ENCODE peak calls at places on chromosomes 7 and 10, in eight cellular contexts. J is mesothelial cell of epicardium; A is lung microvascular endothelial cell; E is NCI-H2081 treated with DMSO at 0.1 percent for 48 hours; S is NCI-H187; I is colonic mucosa; H is substantia nigra; T is stimulated activated CD4-positive, alpha-beta T cell treated with anti-CD3 and anti-CD28 coated beads, Interleukin-1b, Interleukin-23, amount 100 ng/mL, for 1 hour. M is an unnamed sample.

GRCh38 chr7:154750353-154750801 is 252.5 kb downstream of the PAXIP1 start:
- DNase-seq in J (no peak), A (no peak), H (no peak), I (no peak), T (no peak), S (no peak), E (no peak), M (no peak)

GRCh38 chr7:129298268-129298893 is 73.6 kb downstream of the AHCYL2 start:
- DNase-seq in A (peak), T (peak), H (no peak), I (peak), E (no peak), S (no peak), J (peak), M (no peak)

GRCh38 chr10:27893320-27894014 is 105.4 kb downstream of the ODAD2 start:
- DNase-seq in J (no peak), A (peak), I (no peak), T (no peak), E (no peak), H (no peak), S (no peak), M (no peak)

GRCh38 chr7:7641129-7641663 is 644 bp downstream of the UMAD1 start:
- DNase-seq in A (no peak), S (no peak), J (no peak), T (no peak), H (no peak), I (peak), E (no peak), M (no peak)

GRCh38 chr10:91592282-91593020 is 40.4 kb downstream of the PPP1R3C start:
- DNase-seq in S (no peak), J (no peak), A (no peak), T (no peak), I (no peak), E (no peak), H (no peak), M (no peak)

GRCh38 chr10:4195214-4195613 is 410.2 kb upstream of the KLF6 start:
- DNase-seq in J (no peak), A (peak), H (no peak), S (no peak), I (no peak), T (no peak), E (no peak), M (no peak)

GRCh38 chr10:84156768-84157167 is 16.8 kb upstream of the GPR15LG start:
- DNase-seq in H (no peak), E (no peak), I (no peak), T (no peak), S (no peak), A (peak), J (no peak), M (no peak)

GRCh38 chr10:129912161-129912917 is 51.7 kb downstream of the EBF3 start:
- DNase-seq in A (no peak), J (no peak), I (no peak), S (no peak), H (no peak), T (no peak), E (no peak), M (no peak)

GRCh38 chr10:125160856-125161569 is 650 bp upstream of the CTBP2 start:
- DNase-seq in I (peak), J (peak), S (peak), T (no peak), H (peak), A (peak), E (no peak), M (peak)

GRCh38 chr10:59623823-59624535 is 85.7 kb downstream of the SLC16A9 start:
- DNase-seq in J (no peak), E (no peak), A (no peak), H (no peak), S (no peak), I (no peak), T (no peak), M (no peak)

GRCh38 chr10:126082067-126082466 is 185.7 kb downstream of the FANK1 start:
- DNase-seq in T (no peak), E (no peak), A (no peak), S (no peak), J (no peak), I (no peak), H (no peak), M (no peak)

GRCh38 chr7:1297476-1297972 is 64.9 kb downstream of the UNCX start:
- DNase-seq in T (no peak), E (no peak), A (no peak), H (no peak), S (no peak), J (no peak), I (no peak), M (no peak)

GRCh38 chr10:66804911-66805310 is 120.9 kb upstream of the LRRTM3 start:
- DNase-seq in J (no peak), H (no peak), A (no peak), I (no peak), S (no peak), T (no peak), E (no peak), M (no peak)

GRCh38 chr10:104576611-104577010 is 64.5 kb upstream of the SORCS3 start:
- DNase-seq in A (no peak), H (no peak), I (no peak), J (no peak), T (no peak), S (no peak), E (no peak), M (no peak)

GRCh38 chr7:82697897-82698296 is 254.3 kb upstream of the CACNA2D1 start:
- DNase-seq in A (peak), T (no peak), S (no peak), J (no peak), I (no peak), E (no peak), H (no peak), M (no peak)

GRCh38 chr10:43665054-43665453 is 16.4 kb upstream of the ZNF32 start:
- DNase-seq in T (no peak), E (no peak), S (no peak), A (no peak), I (no peak), H (no peak), J (no peak), M (no peak)

GRCh38 chr10:8768854-8769253 is 714.4 kb downstream of the GATA3 start:
- DNase-seq in H (no peak), J (no peak), E (no peak), T (no peak), I (no peak), A (no peak), S (no peak), M (no peak)

GRCh38 chr7:1068013-1068412 is 19.9 kb upstream of the GPER1 start:
- DNase-seq in E (no peak), I (no peak), A (no peak), S (no peak), J (no peak), H (no peak), T (no peak), M (no peak)

GRCh38 chr7:120280743-120281142 is 7.8 kb downstream of the KCND2 start:
- DNase-seq in J (no peak), T (no peak), I (no peak), A (no peak), E (no peak), S (no peak), H (no peak), M (no peak)

GRCh38 chr7:101891936-101892640 is 74.7 kb downstream of the CUX1 start:
- DNase-seq in T (no peak), A (no peak), S (no peak), I (no peak), H (no peak), J (no peak), E (no peak), M (no peak)

GRCh38 chr7:135193615-135194081 is 17.7 kb downstream of the WDR91 start:
- DNase-seq in S (no peak), A (no peak), J (no peak), E (no peak), I (no peak), T (no peak), H (no peak), M (no peak)

GRCh38 chr10:63780075-63780474 is 258.9 kb downstream of the REEP3 start:
- DNase-seq in S (no peak), J (no peak), H (no peak), A (no peak), I (no peak), T (no peak), E (no peak), M (no peak)

GRCh38 chr7:153432056-153432455 is 620.1 kb upstream of the DPP6 start:
- DNase-seq in H (no peak), A (no peak), E (no peak), T (no peak), J (no peak), S (no peak), I (no peak), M (no peak)

GRCh38 chr10:23343591-23344225 is 889 bp downstream of the C10orf67 start:
- DNase-seq in S (no peak), J (peak), H (peak), T (no peak), I (peak), E (no peak), A (no peak), M (peak)

GRCh38 chr7:18040196-18040595 is 12.6 kb upstream of the PRPS1L1 start:
- DNase-seq in J (no peak), E (no peak), S (no peak), A (no peak), H (no peak), T (no peak), I (no peak), M (no peak)

GRCh38 chr10:117429644-117430043 is 54.4 kb upstream of the PDZD8 start:
- DNase-seq in A (no peak), T (no peak), I (no peak), E (no peak), S (no peak), H (no peak), J (no peak), M (no peak)

GRCh38 chr10:47114680-47115186 is 185.3 kb upstream of the GDF10 start:
- DNase-seq in H (no peak), S (no peak), J (no peak), I (no peak), A (no peak), T (no peak), E (no peak), M (no peak)

GRCh38 chr10:128859738-128860386 is 607.2 kb upstream of the MGMT start:
- DNase-seq in S (no peak), E (no peak), T (no peak), I (peak), J (no peak), A (no peak), H (no peak), M (no peak)

GRCh38 chr10:3237055-3237454 is 64.5 kb upstream of the PITRM1 start:
- DNase-seq in S (no peak), E (no peak), J (no peak), A (no peak), T (no peak), H (no peak), I (no peak), M (no peak)

GRCh38 chr10:7300327-7300726 is 110.5 kb downstream of the SFMBT2 start:
- DNase-seq in E (no peak), S (no peak), A (no peak), I (no peak), H (no peak), J (no peak), T (no peak), M (no peak)

GRCh38 chr7:92460510-92460909 is 13.2 kb downstream of the GATAD1 start:
- DNase-seq in E (no peak), I (no peak), S (peak), T (no peak), A (no peak), H (no peak), J (no peak), M (no peak)

GRCh38 chr10:6678211-6678803 is 98.2 kb upstream of the PRKCQ start:
- DNase-seq in T (peak), J (peak), I (peak), H (no peak), E (no peak), S (no peak), A (peak), M (peak)

GRCh38 chr10:43871545-43871944 is 222.9 kb upstream of the ZNF32 start:
- DNase-seq in E (no peak), H (no peak), T (no peak), I (no peak), J (no peak), S (no peak), A (no peak), M (no peak)

GRCh38 chr7:7682856-7683255 is 35.6 kb downstream of the RPA3 start:
- DNase-seq in H (no peak), J (no peak), I (no peak), T (no peak), A (no peak), S (no peak), E (no peak), M (no peak)

GRCh38 chr7:108045154-108045553 is 42.2 kb upstream of the LAMB1 start:
- DNase-seq in T (no peak), I (no peak), J (no peak), A (peak), S (no peak), H (no peak), E (no peak), M (no peak)

GRCh38 chr7:131909151-131909768 is 352.8 kb upstream of the PODXL start:
- DNase-seq in J (no peak), H (no peak), I (peak), S (no peak), E (no peak), T (no peak), A (no peak), M (no peak)